ENCODE peak calls at places on chromosomes 16 and 17, in six cellular contexts. H is fibroblast of the aortic adventitia, J is NCI-H345, N is Ammon's horn, I is coronary artery, D is ureter. T is an unnamed sample.

GRCh38 chr17:49676276-49676868 is 1.5 kb downstream of the SPOP start:
- DNase-seq in H (peak; percentile 34), J (no peak), N (peak; percentile 66), I (no peak), D (no peak), T (no peak)

GRCh38 chr17:7217113-7217987 is 2.3 kb downstream of the DLG4 start:
- DNase-seq in H (peak; percentile 78), J (no peak), N (peak; percentile 74), I (no peak), D (peak; percentile 78), T (no peak)

GRCh38 chr16:85514601-85515318 is 98.4 kb upstream of the GSE1 start:
- DNase-seq in H (peak; percentile 95), J (peak; percentile 58), N (peak; percentile 67), I (peak; percentile 90), D (peak; percentile 74), T (peak; percentile 80)

GRCh38 chr17:40121191-40121885 is 433 bp upstream of the MSL1 start:
- DNase-seq in H (peak; percentile 55), J (peak; percentile 53), N (peak; percentile 69), I (peak; percentile 78), D (no peak), T (peak; percentile 42)

GRCh38 chr17:82963104-82963950 is 116.1 kb upstream of the METRNL start:
- DNase-seq in H (peak; percentile 79), J (no peak), N (peak; percentile 75), I (peak; percentile 87), D (peak; percentile 87), T (peak; percentile 78)

GRCh38 chr16:19073863-19074262 is 6.4 kb downstream of the COQ7 start:
- DNase-seq in H (no peak), J (no peak), N (no peak), I (no peak), D (no peak), T (no peak)

GRCh38 chr16:10616744-10617640 is 36.6 kb upstream of the EMP2 start:
- DNase-seq in H (peak; percentile 47), J (peak; percentile 63), N (peak; percentile 27), I (no peak), D (peak; percentile 87), T (peak; percentile 87)

GRCh38 chr16:8951447-8952280 is 12.0 kb downstream of the USP7 start:
- DNase-seq in H (no peak), J (no peak), N (no peak), I (no peak), D (no peak), T (no peak)

GRCh38 chr16:79816081-79816497 is 215.6 kb upstream of the MAF start:
- DNase-seq in H (no peak), J (no peak), N (no peak), I (no peak), D (no peak), T (no peak)

GRCh38 chr16:83952940-83953795 is at the start of gene OSGIN1:
- DNase-seq in H (peak; percentile 95), J (peak; percentile 61), N (peak; percentile 84), I (peak; percentile 97), D (peak; percentile 95), T (peak; percentile 94)

GRCh38 chr16:66851166-66851964 is 7.2 kb downstream of the CA7 start:
- DNase-seq in H (no peak), J (no peak), N (no peak), I (no peak), D (no peak), T (no peak)

GRCh38 chr16:8963010-8963824 is 489 bp downstream of the USP7 start:
- DNase-seq in H (no peak), J (no peak), N (no peak), I (no peak), D (no peak), T (no peak)

GRCh38 chr17:44024271-44024663 is 9.5 kb upstream of the TMEM101 start:
- DNase-seq in H (no peak), J (peak; percentile 86), N (no peak), I (no peak), D (no peak), T (no peak)

GRCh38 chr17:44956998-44957981 is 9.7 kb upstream of the KIF18B start:
- DNase-seq in H (no peak), J (no peak), N (peak; percentile 56), I (peak; percentile 53), D (no peak), T (no peak)